ENCODE peak calls at places on chromosomes 6 and 20, in five cellular contexts. H, O, C, U and G are unnamed samples.

GRCh38 chr6:136880748-136881460 is 41.2 kb upstream of the SLC35D3 start:
- DNase-seq in U (no peak), H (no peak), C (no peak), O (no peak), G (no peak)

GRCh38 chr6:54909184-54909583 is 62.6 kb downstream of the FAM83B start:
- DNase-seq in U (no peak), H (no peak), C (no peak), O (no peak), G (no peak)

GRCh38 chr20:35506872-35507638 is 22.4 kb downstream of the C20orf173 start:
- DNase-seq in H (peak), C (no peak), U (peak), O (no peak), G (no peak)

GRCh38 chr6:65531545-65531944 is 175.5 kb downstream of the EYS start:
- DNase-seq in O (no peak), H (no peak), U (no peak), C (no peak), G (no peak)

GRCh38 chr6:135906542-135906941 is 55.0 kb downstream of the PDE7B start:
- DNase-seq in C (no peak), O (no peak), U (peak), H (no peak), G (no peak)

GRCh38 chr6:85574932-85575598 is 18.6 kb downstream of the SNX14 start:
- DNase-seq in C (no peak), O (no peak), H (peak), U (peak), G (no peak)

GRCh38 chr20:50343490-50344179 is 153.0 kb downstream of the CEBPB start:
- DNase-seq in H (no peak), O (no peak), U (no peak), C (no peak), G (no peak)

GRCh38 chr6:121780325-121781313 is 345.2 kb downstream of the GJA1 start:
- DNase-seq in O (peak), C (peak), H (peak), U (peak), G (no peak)

GRCh38 chr20:2742934-2743559 is 50.5 kb downstream of the EBF4 start:
- DNase-seq in H (peak), O (no peak), C (peak), U (peak), G (peak)

GRCh38 chr20:49578436-49578835 is 10.5 kb upstream of the PTGIS start:
- DNase-seq in U (no peak), C (no peak), O (no peak), H (no peak), G (no peak)

GRCh38 chr6:125099211-125100017 is 54.2 kb upstream of the TPD52L1 start:
- DNase-seq in C (peak), U (peak), H (peak), O (peak), G (peak)
- TF ChIP-seq CTCF in C (no peak), U (no peak), H (no peak), O (no peak), G (no peak)

DNA sequence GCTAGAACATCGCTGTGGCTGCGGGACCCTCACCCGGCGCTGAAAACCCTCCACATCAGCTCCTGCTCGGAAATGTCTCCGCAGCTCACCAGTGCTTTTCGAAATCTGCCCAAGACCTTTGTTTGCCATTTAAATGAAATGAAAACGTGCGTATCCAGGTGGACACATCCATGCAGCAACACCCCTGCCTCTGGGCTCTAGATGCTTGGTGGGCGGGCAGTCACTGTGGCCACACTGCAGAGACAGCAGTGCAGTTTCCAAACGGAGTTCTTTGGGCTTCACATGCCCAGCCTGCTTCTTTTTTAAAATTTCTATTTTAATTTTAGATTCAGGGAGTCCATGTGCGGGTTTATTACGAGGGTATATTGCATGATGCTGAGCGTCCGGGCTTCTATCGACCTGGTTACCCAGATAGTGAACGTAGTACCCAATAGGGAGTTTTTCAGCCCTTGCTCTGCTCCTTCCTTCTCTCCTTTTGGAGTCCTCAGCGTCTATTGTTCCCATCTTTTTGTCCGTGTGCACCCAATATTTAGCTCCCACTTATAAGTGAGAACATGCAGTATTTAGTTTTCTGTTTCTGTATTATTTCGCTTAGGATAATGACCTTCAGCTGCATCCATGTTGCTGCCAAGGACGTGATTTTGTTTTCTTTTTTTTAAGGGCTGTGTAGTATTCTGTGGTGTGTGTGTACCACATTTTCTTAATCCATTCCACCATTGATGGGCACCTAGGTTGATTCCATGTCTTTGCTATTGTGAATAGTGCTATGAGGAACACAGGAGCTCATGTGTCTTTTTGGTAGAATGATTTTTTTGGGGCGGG is 4.8 kb upstream of the TUBB2B start:
- DNase-seq in U (no peak), O (no peak), C (no peak), H (no peak), G (no peak)
- TF ChIP-seq CTCF in U (no peak), O (no peak), C (no peak), H (no peak), G (no peak)

DNA sequence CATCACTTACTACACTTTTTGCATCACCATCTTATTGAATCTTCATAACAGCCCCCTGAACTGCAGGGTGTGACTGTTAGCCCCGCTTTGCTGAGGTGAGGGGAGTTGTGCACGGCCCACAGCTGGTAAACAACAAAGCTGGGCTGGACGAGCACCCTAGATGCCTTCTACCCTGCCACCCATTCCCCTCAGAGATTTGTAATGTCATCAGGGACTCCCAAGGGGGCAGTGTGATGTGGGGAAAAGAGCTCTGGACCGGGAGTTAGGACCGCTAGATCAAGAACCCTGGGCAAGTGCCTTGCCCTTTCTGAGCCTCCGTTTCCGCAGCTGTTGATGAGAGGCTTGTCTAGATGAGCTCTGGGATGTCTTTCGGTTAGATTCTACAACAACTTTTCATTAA is 20.9 kb downstream of the PKIG start:
- DNase-seq in U (no peak), C (no peak), O (no peak), H (no peak), G (no peak)
- TF ChIP-seq CTCF in U (no peak), C (no peak), O (no peak), H (peak), G (no peak)

GRCh38 chr20:25081065-25081729 is 744 bp downstream of the VSX1 start:
- DNase-seq in O (no peak), U (no peak), H (no peak), C (no peak), G (peak)

GRCh38 chr20:25081730-25082497 is at the start of gene VSX1:
- DNase-seq in U (no peak), O (no peak), C (no peak), H (no peak), G (peak)

GRCh38 chr20:25083773-25084615 is 2.1 kb upstream of the VSX1 start:
- DNase-seq in H (no peak), O (no peak), C (no peak), U (no peak), G (peak)

GRCh38 chr20:25083141-25083772 is 1.3 kb upstream of the VSX1 start:
- DNase-seq in H (no peak), O (no peak), U (no peak), C (no peak), G (peak)

GRCh38 chr20:25082498-25082873 is 545 bp upstream of the VSX1 start:
- DNase-seq in O (no peak), H (no peak), U (no peak), C (no peak), G (peak)
- TF ChIP-seq CTCF in O (no peak), H (peak), U (no peak), C (no peak), G (no peak)

DNA sequence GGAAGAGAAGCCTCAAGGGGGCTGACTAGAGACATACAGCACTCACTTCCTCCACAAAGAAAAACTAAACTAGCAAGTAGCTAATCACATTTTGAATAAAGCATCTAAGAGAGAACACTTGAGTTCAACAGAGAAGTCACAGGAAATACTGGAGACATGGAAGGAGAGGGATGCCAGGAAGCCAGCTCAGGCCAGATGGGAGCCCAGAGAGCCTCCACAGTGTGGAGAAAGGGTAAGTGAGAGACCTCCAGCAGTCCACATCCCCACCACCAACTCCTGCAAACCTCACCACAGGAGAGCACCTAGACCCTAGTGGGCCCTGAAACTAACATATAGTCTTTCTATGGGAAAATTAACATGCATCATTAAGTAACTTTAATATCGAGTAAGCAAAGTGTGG is 79.2 kb downstream of the EPM2A start:
- DNase-seq in U (no peak), O (no peak), C (no peak), H (no peak), G (no peak)
- TF ChIP-seq CTCF in U (no peak), O (no peak), C (no peak), H (peak), G (no peak)

GRCh38 chr6:3977875-3978711 is 100.8 kb downstream of the FAM217A start:
- DNase-seq in O (peak), H (peak), U (peak), C (no peak), G (no peak)
- TF ChIP-seq CTCF in O (peak), H (peak), U (peak), C (peak), G (peak)